ENCODE peak calls at places on chromosomes 12 and 14, in five cellular contexts. R is islet precursor cell; S is GOT3; H is neural progenitor cell; A is stimulated activated CD4-positive, alpha-beta T cell treated with anti-CD3 and anti-CD28 coated beads, Interleukin-1b, Interleukin-23, amount 100 ng/mL, for 1 hour. O is an unnamed sample.

GRCh38 chr14:86057018-86057667 is 527.2 kb downstream of the FLRT2 start:
- DNase-seq in H (peak), S (no peak), A (no peak), R (no peak), O (no peak)

GRCh38 chr12:12561305-12562015 is 1.2 kb downstream of the DUSP16 start:
- DNase-seq in R (peak), S (no peak), H (peak), A (peak), O (no peak)

GRCh38 chr12:27619308-27619707 is 76.9 kb upstream of the REP15 start:
- DNase-seq in H (no peak), R (no peak), S (no peak), A (no peak), O (no peak)

GRCh38 chr12:34219046-34219770 is 196.9 kb downstream of the ALG10 start:
- DNase-seq in S (no peak), H (no peak), A (peak), R (no peak), O (no peak)

GRCh38 chr12:69779928-69780327 is 41.3 kb downstream of the RAB3IP start:
- DNase-seq in A (no peak), H (peak), S (no peak), R (peak), O (no peak)

GRCh38 chr12:22981711-22982110 is 356.7 kb downstream of the ETNK1 start:
- DNase-seq in R (no peak), S (no peak), H (no peak), A (no peak), O (no peak)

GRCh38 chr12:124045671-124046070 is 72.7 kb downstream of the ZNF664 start:
- DNase-seq in R (no peak), A (no peak), H (no peak), S (no peak), O (no peak)

GRCh38 chr14:92880351-92880750 is 42.6 kb upstream of the CHGA start:
- DNase-seq in S (no peak), A (no peak), R (no peak), H (no peak), O (no peak)

GRCh38 chr14:92517761-92518160 is 4.2 kb downstream of the RIN3 start:
- DNase-seq in A (no peak), S (no peak), R (no peak), H (no peak), O (no peak)

GRCh38 chr12:89833337-89834252 is 125.0 kb upstream of the ATP2B1 start:
- DNase-seq in H (no peak), S (no peak), A (no peak), R (no peak), O (no peak)

GRCh38 chr12:62581288-62582064 is 114.8 kb downstream of the MON2 start:
- DNase-seq in R (no peak), H (peak), A (no peak), S (no peak), O (no peak)

GRCh38 chr12:16449459-16449858 is 102.0 kb downstream of the MGST1 start:
- DNase-seq in H (no peak), A (no peak), S (no peak), R (no peak), O (no peak)

GRCh38 chr14:38039526-38039925 is 168.2 kb upstream of the SSTR1 start:
- DNase-seq in H (no peak), A (no peak), R (no peak), S (no peak), O (no peak)

GRCh38 chr14:63727231-63727735 is 582 bp downstream of the SGPP1 start:
- DNase-seq in S (no peak), R (peak), H (peak), A (no peak), O (no peak)

O was measured in cortex of kidney.